ENCODE peak calls at places on chromosome 16, in four cellular contexts. Z, V, K and T are unnamed samples.

GRCh38 chr16:10525214-10525825 is 55.1 kb downstream of the EMP2 start:
- DNase-seq in K (no peak), V (no peak), Z (no peak), T (no peak)

GRCh38 chr16:16992986-16993783 is 477.6 kb downstream of the XYLT1 start:
- DNase-seq in Z (no peak), K (peak; percentile 22), V (no peak), T (no peak)

GRCh38 chr16:88936008-88936912 is 40.7 kb downstream of the CBFA2T3 start:
- DNase-seq in V (no peak), K (no peak), Z (no peak), T (peak; percentile 82)

GRCh38 chr16:30041841-30042240 is 10.8 kb upstream of the TLCD3B start:
- DNase-seq in V (no peak), Z (no peak), K (no peak), T (no peak)

GRCh38 chr16:10871157-10871991 is 5.6 kb upstream of the CIITA start:
- DNase-seq in Z (no peak), V (peak; percentile 54), K (peak; percentile 79), T (peak; percentile 53)

GRCh38 chr16:29790949-29791844 is 646 bp downstream of the KIF22 start:
- DNase-seq in V (no peak), Z (no peak), K (no peak), T (no peak)

GRCh38 chr16:27431773-27432599 is 30.0 kb downstream of the IL21R start:
- DNase-seq in Z (no peak), V (no peak), K (peak; percentile 28), T (no peak)

GRCh38 chr16:30748634-30749445 is 615 bp downstream of the PHKG2 start:
- DNase-seq in Z (no peak), K (peak; percentile 53), V (peak; percentile 11), T (no peak)

GRCh38 chr16:9966569-9967157 is 215.6 kb downstream of the GRIN2A start:
- DNase-seq in V (no peak), Z (no peak), K (peak; percentile 15), T (no peak)

GRCh38 chr16:3458852-3459361 is 15.4 kb downstream of the NAA60 start:
- DNase-seq in K (no peak), V (no peak), Z (no peak), T (no peak)

GRCh38 chr16:66612422-66612821 is 7.9 kb downstream of the CMTM3 start:
- DNase-seq in K (no peak), V (no peak), Z (no peak), T (no peak)

GRCh38 chr16:86924537-86924936 is 346.2 kb downstream of the FOXL1 start:
- DNase-seq in V (no peak), Z (no peak), K (no peak), T (no peak)

GRCh38 chr16:51276335-51276734 is 125.3 kb upstream of the SALL1 start:
- DNase-seq in V (no peak), K (no peak), Z (no peak), T (no peak)

GRCh38 chr16:84537431-84538151 is 33.1 kb upstream of the MEAK7 start:
- DNase-seq in V (no peak), Z (no peak), K (no peak), T (no peak)

GRCh38 chr16:67241008-67241900 is 6.0 kb downstream of the FHOD1 start:
- DNase-seq in V (no peak), Z (no peak), K (no peak), T (peak; percentile 80)

GRCh38 chr16:88804552-88805339 is 1.2 kb downstream of the CDT1 start:
- DNase-seq in V (no peak), K (peak; percentile 61), Z (peak; percentile 37), T (no peak)

GRCh38 chr16:12406840-12407690 is 396.6 kb downstream of the CPPED1 start:
- DNase-seq in Z (no peak), K (no peak), V (no peak), T (no peak)

GRCh38 chr16:55559933-55560516 is 6.5 kb upstream of the CAPNS2 start:
- DNase-seq in K (no peak), Z (no peak), V (no peak), T (no peak)

GRCh38 chr16:28001642-28002041 is 61.9 kb downstream of the GSG1L start:
- DNase-seq in Z (no peak), K (no peak), V (no peak), T (no peak)

GRCh38 chr16:88335150-88335685 is 47.5 kb upstream of the ZNF469 start:
- DNase-seq in V (no peak), K (no peak), Z (no peak), T (no peak)

GRCh38 chr16:84625556-84625955 is 7.7 kb upstream of the COTL1 start:
- DNase-seq in K (no peak), Z (no peak), V (no peak), T (no peak)

GRCh38 chr16:75733305-75734141 is 7.2 kb upstream of the CPHXL start:
- DNase-seq in K (no peak), Z (no peak), V (no peak), T (no peak)

GRCh38 chr16:4746991-4747574 is 12.7 kb downstream of the DNAAF8 start:
- DNase-seq in K (no peak), V (no peak), Z (no peak), T (no peak)

GRCh38 chr16:2707368-2708289 is 12.4 kb downstream of the PRSS27 start:
- DNase-seq in K (no peak), Z (no peak), V (no peak), T (peak; percentile 59)

GRCh38 chr16:80526418-80527061 is 14.3 kb upstream of the DYNLRB2 start:
- DNase-seq in V (peak; percentile 53), Z (peak; percentile 37), K (peak; percentile 69), T (peak; percentile 31)

GRCh38 chr16:22898874-22899348 is 84.9 kb downstream of the HS3ST2 start:
- DNase-seq in Z (peak; percentile 84), V (peak; percentile 62), K (peak; percentile 61), T (peak; percentile 75)

GRCh38 chr16:88743693-88744519 is 37.6 kb downstream of the CTU2 start:
- DNase-seq in K (peak; percentile 81), V (peak; percentile 76), Z (peak; percentile 34), T (peak; percentile 88)